ENCODE peak calls at places on chromosomes 6 and 20, in eight cellular contexts. H is activated CD8-positive, alpha-beta memory T cell treated with anti-CD3 and anti-CD28 coated beads for 4 hours; W is T-helper 1 cell; B is neural crest cell; E is brain microvascular endothelial cell; K is endodermal cell; Q is NCI-H1436; I is NCI-H510A treated with DMSO at 0.1 percent for 48 hours. C is an unnamed sample.

GRCh38 chr20:5073154-5074049 is 46.4 kb downstream of the PCNA start:
- DNase-seq in Q (no peak), I (peak), K (peak), E (peak), W (no peak), B (no peak), H (no peak), C (peak)

GRCh38 chr20:24050119-24050518 is 61.5 kb upstream of the GGTLC1 start:
- DNase-seq in W (no peak), E (no peak), H (no peak), Q (no peak), B (no peak), I (no peak), K (no peak), C (no peak)

GRCh38 chr20:50297498-50298348 is 107.1 kb downstream of the CEBPB start:
- DNase-seq in E (no peak), B (no peak), H (no peak), I (no peak), Q (no peak), K (no peak), W (peak), C (no peak)

GRCh38 chr6:130020106-130020851 is 1.9 kb downstream of the L3MBTL3 start:
- DNase-seq in Q (no peak), H (no peak), K (peak), I (no peak), W (peak), E (no peak), B (peak), C (peak)

GRCh38 chr20:63706027-63706695 is 1.6 kb downstream of the ARFRP1 start:
- DNase-seq in K (no peak), E (no peak), B (no peak), W (no peak), Q (no peak), H (no peak), I (no peak), C (no peak)

GRCh38 chr20:57558614-57559285 is 2.2 kb upstream of the PCK1 start:
- DNase-seq in E (no peak), B (no peak), K (no peak), H (no peak), I (no peak), W (no peak), Q (no peak), C (no peak)

GRCh38 chr6:157449610-157450009 is 68.6 kb downstream of the ZDHHC14 start:
- DNase-seq in Q (no peak), H (no peak), B (no peak), E (peak), I (no peak), K (no peak), W (no peak), C (no peak)

GRCh38 chr6:146433881-146434741 is 109.5 kb upstream of the RAB32 start:
- DNase-seq in B (no peak), W (no peak), K (peak), Q (no peak), I (no peak), H (no peak), E (no peak), C (peak)

GRCh38 chr20:40945754-40946451 is 82.7 kb upstream of the TOP1 start:
- DNase-seq in W (no peak), Q (no peak), E (peak), K (peak), I (peak), H (no peak), B (peak), C (peak)

GRCh38 chr6:17093692-17094091 is 8.2 kb upstream of the STMND1 start:
- DNase-seq in Q (peak), E (no peak), I (no peak), H (no peak), B (no peak), W (no peak), K (peak), C (peak)

GRCh38 chr20:32777177-32777956 is 15.2 kb downstream of the DNMT3B start:
- DNase-seq in E (no peak), K (no peak), H (no peak), B (no peak), W (no peak), I (no peak), Q (no peak), C (no peak)

GRCh38 chr6:52305948-52306767 is 21.6 kb upstream of the MCM3 start:
- DNase-seq in K (no peak), E (no peak), W (peak), B (no peak), I (no peak), H (no peak), Q (no peak), C (no peak)

GRCh38 chr6:127118505-127119360 is at the start of gene RSPO3:
- DNase-seq in H (no peak), K (peak), W (no peak), I (no peak), E (peak), B (peak), Q (no peak), C (peak)

GRCh38 chr20:38604873-38605303 is 3.3 kb downstream of the ARHGAP40 start:
- DNase-seq in W (no peak), K (no peak), E (peak), Q (no peak), I (no peak), H (no peak), B (no peak), C (peak)

GRCh38 chr6:155162682-155163081 is 101.1 kb upstream of the CLDN20 start:
- DNase-seq in H (no peak), Q (no peak), E (no peak), I (no peak), B (no peak), W (no peak), K (no peak), C (no peak)

GRCh38 chr20:3995067-3995748 is 20.1 kb downstream of the RNF24 start:
- DNase-seq in I (no peak), H (no peak), B (no peak), Q (no peak), E (peak), W (peak), K (peak), C (peak)

GRCh38 chr6:39005774-39006173 is 42.8 kb upstream of the GLP1R start:
- DNase-seq in E (no peak), H (no peak), K (no peak), I (no peak), Q (no peak), B (no peak), W (no peak), C (no peak)

GRCh38 chr20:50144362-50144761 is 9.2 kb downstream of the PEDS1 start:
- DNase-seq in W (no peak), I (no peak), B (no peak), K (no peak), E (peak), Q (no peak), H (no peak), C (peak)

GRCh38 chr20:35187584-35188190 is 15.8 kb downstream of the PROCR start:
- DNase-seq in I (no peak), B (no peak), H (no peak), E (no peak), W (no peak), K (no peak), Q (no peak), C (no peak)

GRCh38 chr20:62703853-62704228 is 4.8 kb upstream of the NTSR1 start:
- DNase-seq in E (no peak), K (no peak), H (no peak), Q (no peak), B (no peak), W (no peak), I (no peak), C (no peak)

GRCh38 chr20:49483706-49484101 is 1.2 kb upstream of the KCNB1 start:
- DNase-seq in K (peak), I (peak), Q (no peak), W (no peak), E (no peak), B (no peak), H (no peak), C (no peak)

GRCh38 chr20:39039261-39039660 is 77.1 kb downstream of the DHX35 start:
- DNase-seq in I (no peak), Q (no peak), E (no peak), K (no peak), W (no peak), H (no peak), B (no peak), C (no peak)

GRCh38 chr6:43248107-43248506 is 4.8 kb downstream of the TTBK1 start:
- DNase-seq in Q (no peak), B (no peak), W (no peak), I (no peak), E (no peak), H (no peak), K (no peak), C (no peak)

GRCh38 chr6:38773338-38773737 is 58.2 kb downstream of the DNAH8 start:
- DNase-seq in B (no peak), H (no peak), K (peak), E (no peak), Q (no peak), I (peak), W (peak), C (peak)

GRCh38 chr20:56202493-56203077 is 45.9 kb upstream of the MC3R start:
- DNase-seq in B (no peak), Q (no peak), K (no peak), H (no peak), E (peak), I (no peak), W (no peak), C (no peak)

GRCh38 chr6:56652994-56653393 is 10.3 kb upstream of the DST start:
- DNase-seq in Q (no peak), E (no peak), H (no peak), I (no peak), K (no peak), W (no peak), B (no peak), C (no peak)

GRCh38 chr6:118776607-118777549 is 117.1 kb upstream of the ASF1A start:
- DNase-seq in B (peak), K (peak), E (peak), I (peak), H (peak), Q (peak), W (peak), C (peak)

GRCh38 chr6:19772891-19773290 is 64.3 kb upstream of the ID4 start:
- DNase-seq in W (no peak), B (no peak), H (no peak), K (no peak), Q (no peak), E (no peak), I (no peak), C (peak)

GRCh38 chr6:108666656-108667260 is 106.0 kb downstream of the FOXO3 start:
- DNase-seq in Q (no peak), E (no peak), K (no peak), I (no peak), B (no peak), H (no peak), W (no peak), C (no peak)

GRCh38 chr6:158785036-158785435 is 34.1 kb downstream of the EZR start:
- DNase-seq in K (no peak), W (no peak), I (no peak), H (no peak), B (no peak), E (no peak), Q (no peak), C (no peak)

GRCh38 chr6:127496471-127496870 is 22.7 kb downstream of the MTCL3 start:
- DNase-seq in B (no peak), I (no peak), Q (no peak), W (no peak), H (no peak), E (no peak), K (no peak), C (no peak)

GRCh38 chr20:13274311-13274965 is 53.4 kb downstream of the ISM1 start:
- DNase-seq in E (no peak), K (peak), H (no peak), I (peak), Q (peak), B (no peak), W (no peak), C (peak)

GRCh38 chr6:121540210-121540609 is 104.8 kb downstream of the GJA1 start:
- DNase-seq in H (no peak), W (no peak), K (no peak), E (no peak), B (no peak), I (no peak), Q (no peak), C (no peak)